ENCODE peak calls at places on chromosomes 11 and 22, in eight cellular contexts. One of them, this sample, is unnamed.

GRCh38 chr22:43562843-43563242 is 151.0 kb downstream of the MPPED1 start:
- DNase-seq in lung: no peak
- DNase-seq in midbrain: no peak
- DNase-seq in erythroblast: no peak
- DNase-seq in CD4-positive, alpha-beta memory T cell: no peak
- DNase-seq in HTR-8/SVneo: no peak
- DNase-seq in mesenteric fat pad: peak; percentile 57
- DNase-seq in type B pancreatic cell: no peak
- DNase-seq in this sample: no peak

GRCh38 chr11:70244698-70245097 is 25.8 kb upstream of the PPFIA1 start:
- DNase-seq in erythroblast: no peak
- DNase-seq in type B pancreatic cell: no peak
- DNase-seq in lung: no peak
- DNase-seq in HTR-8/SVneo: peak; percentile 69
- DNase-seq in midbrain: no peak
- DNase-seq in CD4-positive, alpha-beta memory T cell: no peak
- DNase-seq in mesenteric fat pad: no peak
- DNase-seq in this sample: no peak

GRCh38 chr11:30859709-30860108 is 273.6 kb upstream of the MPPED2 start:
- DNase-seq in lung: no peak
- DNase-seq in CD4-positive, alpha-beta memory T cell: no peak
- DNase-seq in midbrain: no peak
- DNase-seq in mesenteric fat pad: no peak
- DNase-seq in type B pancreatic cell: no peak
- DNase-seq in erythroblast: no peak
- DNase-seq in HTR-8/SVneo: no peak
- DNase-seq in this sample: no peak

GRCh38 chr11:1440496-1440895 is 46.1 kb downstream of the MOB2 start:
- DNase-seq in lung: no peak
- DNase-seq in midbrain: no peak
- DNase-seq in HTR-8/SVneo: no peak
- DNase-seq in erythroblast: no peak
- DNase-seq in type B pancreatic cell: no peak
- DNase-seq in mesenteric fat pad: no peak
- DNase-seq in CD4-positive, alpha-beta memory T cell: no peak
- DNase-seq in this sample: no peak

GRCh38 chr11:134524876-134525845 is 113.1 kb upstream of the B3GAT1 start:
- DNase-seq in CD4-positive, alpha-beta memory T cell: no peak
- DNase-seq in HTR-8/SVneo: no peak
- DNase-seq in erythroblast: no peak
- DNase-seq in mesenteric fat pad: peak; percentile 71
- DNase-seq in lung: no peak
- DNase-seq in midbrain: no peak
- DNase-seq in type B pancreatic cell: no peak
- DNase-seq in this sample: no peak

GRCh38 chr11:111589114-111589513 is 13.1 kb upstream of the SIK2 start:
- DNase-seq in type B pancreatic cell: no peak
- DNase-seq in HTR-8/SVneo: no peak
- DNase-seq in midbrain: no peak
- DNase-seq in erythroblast: no peak
- DNase-seq in lung: no peak
- DNase-seq in mesenteric fat pad: no peak
- DNase-seq in CD4-positive, alpha-beta memory T cell: no peak
- DNase-seq in this sample: no peak

GRCh38 chr22:23075050-23075449 is 4.7 kb downstream of the GNAZ start:
- DNase-seq in lung: no peak
- DNase-seq in mesenteric fat pad: no peak
- DNase-seq in type B pancreatic cell: no peak
- DNase-seq in HTR-8/SVneo: no peak
- DNase-seq in CD4-positive, alpha-beta memory T cell: no peak
- DNase-seq in erythroblast: no peak
- DNase-seq in midbrain: no peak
- DNase-seq in this sample: peak; percentile 21

GRCh38 chr11:63705526-63705925 is 24.2 kb downstream of the RTN3 start:
- DNase-seq in midbrain: peak; percentile 35
- DNase-seq in mesenteric fat pad: no peak
- DNase-seq in erythroblast: no peak
- DNase-seq in type B pancreatic cell: no peak
- DNase-seq in lung: no peak
- DNase-seq in HTR-8/SVneo: no peak
- DNase-seq in CD4-positive, alpha-beta memory T cell: no peak
- DNase-seq in this sample: no peak

GRCh38 chr11:36454551-36454950 is 55.5 kb downstream of the TRAF6 start:
- DNase-seq in erythroblast: no peak
- DNase-seq in type B pancreatic cell: peak; percentile 62
- DNase-seq in lung: no peak
- DNase-seq in midbrain: no peak
- DNase-seq in mesenteric fat pad: no peak
- DNase-seq in HTR-8/SVneo: no peak
- DNase-seq in CD4-positive, alpha-beta memory T cell: no peak
- DNase-seq in this sample: no peak